ENCODE peak calls at places on chromosomes 3 and 15, in six cellular contexts. K, D, C, I, X and G are unnamed samples.

GRCh38 chr15:54776410-54776809 is 420.3 kb downstream of the RSL24D1 start:
- DNase-seq in I (no peak), K (no peak), D (no peak), C (no peak), X (no peak), G (no peak)

GRCh38 chr3:12508316-12508715 is 24.0 kb downstream of the TSEN2 start:
- DNase-seq in K (no peak), X (no peak), C (no peak), I (no peak), D (peak), G (no peak)

GRCh38 chr15:91912336-91912735 is 58.8 kb downstream of the SLCO3A1 start:
- DNase-seq in D (no peak), C (no peak), I (no peak), X (no peak), K (no peak), G (no peak)

GRCh38 chr3:68121291-68121690 is 466.9 kb upstream of the SUCLG2 start:
- DNase-seq in C (no peak), I (no peak), X (no peak), D (no peak), K (no peak), G (no peak)

GRCh38 chr3:143536817-143537535 is 311.3 kb downstream of the SLC9A9 start:
- DNase-seq in X (no peak), D (no peak), K (peak), C (no peak), I (no peak), G (no peak)

GRCh38 chr3:18436213-18436612 is 11.1 kb upstream of the SATB1 start:
- DNase-seq in K (no peak), X (no peak), D (no peak), C (no peak), I (no peak), G (no peak)

GRCh38 chr3:61065451-61066011 is 185.7 kb downstream of the FHIT start:
- DNase-seq in X (no peak), C (no peak), K (no peak), I (no peak), D (no peak), G (no peak)

GRCh38 chr3:108673988-108674661 is 83.1 kb downstream of the RETNLB start:
- DNase-seq in D (no peak), C (no peak), X (no peak), I (no peak), K (no peak), G (no peak)

GRCh38 chr3:96843505-96844203 is 29.3 kb downstream of the EPHA6 start:
- DNase-seq in X (no peak), D (no peak), I (no peak), K (no peak), C (no peak), G (no peak)

GRCh38 chr3:46334911-46335478 is 18.9 kb upstream of the CCR2 start:
- DNase-seq in K (no peak), D (peak), I (no peak), X (no peak), C (no peak), G (no peak)

GRCh38 chr15:32104061-32104980 is 74.0 kb downstream of the CHRNA7 start:
- DNase-seq in C (peak), K (no peak), D (no peak), I (no peak), X (no peak), G (no peak)

GRCh38 chr3:107525101-107525953 is 2.6 kb downstream of the BBX start:
- DNase-seq in D (no peak), I (peak), K (peak), C (peak), X (peak), G (peak)

GRCh38 chr3:135920275-135920674 is 45.3 kb upstream of the PPP2R3A start:
- DNase-seq in D (no peak), I (no peak), K (no peak), C (no peak), X (no peak), G (no peak)

GRCh38 chr3:148742127-148742526 is 44.4 kb downstream of the AGTR1 start:
- DNase-seq in C (no peak), I (peak), X (no peak), D (no peak), K (no peak), G (no peak)

GRCh38 chr3:61796088-61796680 is 234.8 kb downstream of the PTPRG start:
- DNase-seq in C (no peak), K (no peak), I (no peak), X (no peak), D (no peak), G (no peak)

GRCh38 chr3:195184716-195185421 is 86.1 kb downstream of the XXYLT1 start:
- DNase-seq in X (no peak), D (no peak), I (no peak), C (no peak), K (no peak), G (no peak)

GRCh38 chr3:45446706-45447105 is 58.3 kb downstream of the LARS2 start:
- DNase-seq in I (no peak), X (no peak), C (no peak), K (no peak), D (no peak), G (no peak)

GRCh38 chr3:32901005-32901932 is 50.2 kb upstream of the CCR4 start:
- DNase-seq in I (no peak), C (peak), K (no peak), D (no peak), X (no peak), G (no peak)

GRCh38 chr15:40565333-40566238 is 744 bp upstream of the CCDC32 start:
- DNase-seq in K (no peak), C (no peak), I (no peak), D (no peak), X (no peak), G (no peak)

GRCh38 chr3:184619348-184619747 is 57.8 kb downstream of the EPHB3 start:
- DNase-seq in X (no peak), K (no peak), C (peak), D (no peak), I (no peak), G (no peak)

GRCh38 chr3:99714146-99714545 is 75.8 kb downstream of the COL8A1 start:
- DNase-seq in C (no peak), I (no peak), K (no peak), X (no peak), D (no peak), G (no peak)

GRCh38 chr15:81288040-81288439 is 35.9 kb downstream of the STARD5 start:
- DNase-seq in D (no peak), K (no peak), I (no peak), C (no peak), X (no peak), G (no peak)

GRCh38 chr3:52712291-52713212 is 6.6 kb downstream of the SPCS1 start:
- DNase-seq in X (no peak), I (no peak), C (no peak), D (no peak), K (no peak), G (no peak)

GRCh38 chr3:120420855-120421570 is 29.8 kb downstream of the FSTL1 start:
- DNase-seq in D (no peak), K (peak), C (no peak), I (no peak), X (no peak), G (no peak)

GRCh38 chr3:142894493-142894892 is 5.6 kb upstream of the PCOLCE2 start:
- DNase-seq in K (no peak), D (no peak), C (no peak), X (no peak), I (no peak), G (no peak)

GRCh38 chr15:64284037-64284436 is 71.9 kb downstream of the CSNK1G1 start:
- DNase-seq in D (peak), I (no peak), C (peak), X (no peak), K (no peak), G (no peak)

GRCh38 chr15:37095197-37095992 is 5.0 kb downstream of the MEIS2 start:
- DNase-seq in X (peak), D (no peak), C (no peak), K (no peak), I (peak), G (no peak)

GRCh38 chr15:100759698-100760356 is 119.8 kb upstream of the ALDH1A3 start:
- DNase-seq in C (no peak), X (peak), K (no peak), D (peak), I (no peak), G (no peak)

GRCh38 chr3:127072221-127072771 is 89.4 kb downstream of the PLXNA1 start:
- DNase-seq in D (no peak), C (no peak), K (no peak), I (no peak), X (no peak), G (no peak)

GRCh38 chr15:40523611-40524010 is 41.2 kb downstream of the CCDC32 start:
- DNase-seq in C (no peak), K (no peak), D (no peak), I (no peak), X (no peak), G (no peak)

GRCh38 chr3:185316740-185317407 is 46.1 kb upstream of the MAP3K13 start:
- DNase-seq in C (peak), D (peak), X (no peak), K (no peak), I (no peak), G (no peak)

GRCh38 chr15:40092416-40093223 is 16.1 kb downstream of the BMF start:
- DNase-seq in X (no peak), D (no peak), K (peak), I (no peak), C (no peak), G (no peak)

GRCh38 chr3:189282751-189283150 is 111.0 kb downstream of the TPRG1 start:
- DNase-seq in C (no peak), D (no peak), I (no peak), K (no peak), X (no peak), G (no peak)

GRCh38 chr15:56980474-56980873 is 62.0 kb downstream of the TCF12 start:
- DNase-seq in C (no peak), I (no peak), X (no peak), K (no peak), D (no peak), G (no peak)

GRCh38 chr3:133294253-133294652 is 105.6 kb upstream of the BFSP2 start:
- DNase-seq in X (no peak), K (no peak), I (no peak), D (no peak), C (no peak), G (no peak)

GRCh38 chr3:71692139-71692538 is 33.1 kb downstream of the EIF4E3 start:
- DNase-seq in C (no peak), I (no peak), K (no peak), D (no peak), X (no peak), G (no peak)

GRCh38 chr3:183178833-183179549 is 16.5 kb upstream of the LAMP3 start:
- DNase-seq in K (peak), C (peak), D (no peak), I (peak), X (peak), G (no peak)

GRCh38 chr15:71575474-71576045 is 234.8 kb upstream of the NR2E3 start:
- DNase-seq in I (no peak), X (no peak), D (no peak), C (peak), K (no peak), G (no peak)